ENCODE peak calls at places on chromosomes 5 and 9, in nine cellular contexts. One of them, this sample, is unnamed.
A peak's percentile ranks its signal among the peaks of the same experiment; 100 is the strongest.

GRCh38 chr9:95120781-95121370 is 196.6 kb downstream of the FANCC start:
- DNase-seq in cardiac fibroblast: no peak
- DNase-seq in stimulated activated CD8-positive, alpha-beta memory T cell treated with anti-CD3 and anti-CD28 coated beads, Interleukin-2, amount 100 ng/mL, for 48 hours: no peak
- DNase-seq in T-helper 1 cell: no peak
- DNase-seq in EL: no peak
- DNase-seq in PC-3: no peak
- DNase-seq in BJ: no peak
- DNase-seq in neural progenitor cell: no peak
- DNase-seq in stimulated activated CD4-positive, alpha-beta T cell treated with anti-CD3 and anti-CD28 coated beads, Interleukin-2, amount 100 ng/mL, for 48 hours: no peak
- DNase-seq in this sample: no peak

GRCh38 chr9:7216004-7216821 is 458.4 kb downstream of the KDM4C start:
- DNase-seq in cardiac fibroblast: peak; percentile 58
- DNase-seq in stimulated activated CD8-positive, alpha-beta memory T cell treated with anti-CD3 and anti-CD28 coated beads, Interleukin-2, amount 100 ng/mL, for 48 hours: peak; percentile 8
- DNase-seq in T-helper 1 cell: peak; percentile 80
- DNase-seq in EL: no peak
- DNase-seq in PC-3: peak; percentile 56
- DNase-seq in BJ: no peak
- DNase-seq in neural progenitor cell: no peak
- DNase-seq in stimulated activated CD4-positive, alpha-beta T cell treated with anti-CD3 and anti-CD28 coated beads, Interleukin-2, amount 100 ng/mL, for 48 hours: no peak
- DNase-seq in this sample: no peak

GRCh38 chr5:160363122-160363521 is 7.3 kb downstream of the C1QTNF2 start:
- DNase-seq in cardiac fibroblast: no peak
- DNase-seq in stimulated activated CD8-positive, alpha-beta memory T cell treated with anti-CD3 and anti-CD28 coated beads, Interleukin-2, amount 100 ng/mL, for 48 hours: no peak
- DNase-seq in T-helper 1 cell: no peak
- DNase-seq in EL: no peak
- DNase-seq in PC-3: no peak
- DNase-seq in BJ: no peak
- DNase-seq in neural progenitor cell: no peak
- DNase-seq in stimulated activated CD4-positive, alpha-beta T cell treated with anti-CD3 and anti-CD28 coated beads, Interleukin-2, amount 100 ng/mL, for 48 hours: no peak
- DNase-seq in this sample: no peak

GRCh38 chr9:112063151-112063550 is 111.9 kb downstream of the SUSD1 start:
- DNase-seq in cardiac fibroblast: peak; percentile 58
- DNase-seq in stimulated activated CD8-positive, alpha-beta memory T cell treated with anti-CD3 and anti-CD28 coated beads, Interleukin-2, amount 100 ng/mL, for 48 hours: no peak
- DNase-seq in T-helper 1 cell: no peak
- DNase-seq in EL: no peak
- DNase-seq in PC-3: no peak
- DNase-seq in BJ: peak; percentile 65
- DNase-seq in neural progenitor cell: no peak
- DNase-seq in stimulated activated CD4-positive, alpha-beta T cell treated with anti-CD3 and anti-CD28 coated beads, Interleukin-2, amount 100 ng/mL, for 48 hours: no peak
- DNase-seq in this sample: no peak

GRCh38 chr5:177264178-177264577 is 39.3 kb downstream of the RAB24 start:
- DNase-seq in cardiac fibroblast: no peak
- DNase-seq in stimulated activated CD8-positive, alpha-beta memory T cell treated with anti-CD3 and anti-CD28 coated beads, Interleukin-2, amount 100 ng/mL, for 48 hours: no peak
- DNase-seq in T-helper 1 cell: no peak
- DNase-seq in EL: no peak
- DNase-seq in PC-3: no peak
- DNase-seq in BJ: no peak
- DNase-seq in neural progenitor cell: no peak
- DNase-seq in stimulated activated CD4-positive, alpha-beta T cell treated with anti-CD3 and anti-CD28 coated beads, Interleukin-2, amount 100 ng/mL, for 48 hours: no peak
- DNase-seq in this sample: no peak

GRCh38 chr5:141489841-141490240 is 960 bp downstream of the PCDHGC5 start:
- DNase-seq in cardiac fibroblast: no peak
- DNase-seq in stimulated activated CD8-positive, alpha-beta memory T cell treated with anti-CD3 and anti-CD28 coated beads, Interleukin-2, amount 100 ng/mL, for 48 hours: no peak
- DNase-seq in T-helper 1 cell: no peak
- DNase-seq in EL: no peak
- DNase-seq in PC-3: no peak
- DNase-seq in BJ: no peak
- DNase-seq in neural progenitor cell: no peak
- DNase-seq in stimulated activated CD4-positive, alpha-beta T cell treated with anti-CD3 and anti-CD28 coated beads, Interleukin-2, amount 100 ng/mL, for 48 hours: no peak
- DNase-seq in this sample: no peak

GRCh38 chr9:134688661-134689319 is 47.2 kb downstream of the COL5A1 start:
- DNase-seq in cardiac fibroblast: no peak
- DNase-seq in stimulated activated CD8-positive, alpha-beta memory T cell treated with anti-CD3 and anti-CD28 coated beads, Interleukin-2, amount 100 ng/mL, for 48 hours: no peak
- DNase-seq in T-helper 1 cell: no peak
- DNase-seq in EL: no peak
- DNase-seq in PC-3: no peak
- DNase-seq in BJ: no peak
- DNase-seq in neural progenitor cell: no peak
- DNase-seq in stimulated activated CD4-positive, alpha-beta T cell treated with anti-CD3 and anti-CD28 coated beads, Interleukin-2, amount 100 ng/mL, for 48 hours: no peak
- DNase-seq in this sample: no peak

GRCh38 chr5:139636975-139637408 is 11.2 kb upstream of the CXXC5 start:
- DNase-seq in cardiac fibroblast: no peak
- DNase-seq in stimulated activated CD8-positive, alpha-beta memory T cell treated with anti-CD3 and anti-CD28 coated beads, Interleukin-2, amount 100 ng/mL, for 48 hours: no peak
- DNase-seq in T-helper 1 cell: peak; percentile 88
- DNase-seq in EL: peak; percentile 51
- DNase-seq in PC-3: peak; percentile 42
- DNase-seq in BJ: no peak
- DNase-seq in neural progenitor cell: no peak
- DNase-seq in stimulated activated CD4-positive, alpha-beta T cell treated with anti-CD3 and anti-CD28 coated beads, Interleukin-2, amount 100 ng/mL, for 48 hours: no peak
- DNase-seq in this sample: no peak

GRCh38 chr9:105858284-105858683 is 163.9 kb downstream of the TMEM38B start:
- DNase-seq in cardiac fibroblast: no peak
- DNase-seq in stimulated activated CD8-positive, alpha-beta memory T cell treated with anti-CD3 and anti-CD28 coated beads, Interleukin-2, amount 100 ng/mL, for 48 hours: no peak
- DNase-seq in T-helper 1 cell: peak; percentile 20
- DNase-seq in EL: no peak
- DNase-seq in PC-3: no peak
- DNase-seq in BJ: no peak
- DNase-seq in neural progenitor cell: no peak
- DNase-seq in stimulated activated CD4-positive, alpha-beta T cell treated with anti-CD3 and anti-CD28 coated beads, Interleukin-2, amount 100 ng/mL, for 48 hours: no peak
- DNase-seq in this sample: no peak

GRCh38 chr5:73030995-73031394 is 75.2 kb downstream of the FCHO2 start:
- DNase-seq in cardiac fibroblast: peak; percentile 70
- DNase-seq in stimulated activated CD8-positive, alpha-beta memory T cell treated with anti-CD3 and anti-CD28 coated beads, Interleukin-2, amount 100 ng/mL, for 48 hours: no peak
- DNase-seq in T-helper 1 cell: no peak
- DNase-seq in EL: peak; percentile 93
- DNase-seq in PC-3: peak; percentile 75
- DNase-seq in BJ: peak; percentile 74
- DNase-seq in neural progenitor cell: peak; percentile 53
- DNase-seq in stimulated activated CD4-positive, alpha-beta T cell treated with anti-CD3 and anti-CD28 coated beads, Interleukin-2, amount 100 ng/mL, for 48 hours: no peak
- DNase-seq in this sample: no peak

GRCh38 chr5:92838253-92838652 is 742.8 kb downstream of the NR2F1-AS1 start:
- DNase-seq in cardiac fibroblast: peak; percentile 12
- DNase-seq in stimulated activated CD8-positive, alpha-beta memory T cell treated with anti-CD3 and anti-CD28 coated beads, Interleukin-2, amount 100 ng/mL, for 48 hours: no peak
- DNase-seq in T-helper 1 cell: no peak
- DNase-seq in EL: peak; percentile 10
- DNase-seq in PC-3: peak; percentile 52
- DNase-seq in BJ: no peak
- DNase-seq in neural progenitor cell: peak; percentile 34
- DNase-seq in stimulated activated CD4-positive, alpha-beta T cell treated with anti-CD3 and anti-CD28 coated beads, Interleukin-2, amount 100 ng/mL, for 48 hours: no peak
- DNase-seq in this sample: no peak

GRCh38 chr9:85603920-85604319 is 137.8 kb downstream of the AGTPBP1 start:
- DNase-seq in cardiac fibroblast: no peak
- DNase-seq in stimulated activated CD8-positive, alpha-beta memory T cell treated with anti-CD3 and anti-CD28 coated beads, Interleukin-2, amount 100 ng/mL, for 48 hours: no peak
- DNase-seq in T-helper 1 cell: no peak
- DNase-seq in EL: no peak
- DNase-seq in PC-3: no peak
- DNase-seq in BJ: no peak
- DNase-seq in neural progenitor cell: no peak
- DNase-seq in stimulated activated CD4-positive, alpha-beta T cell treated with anti-CD3 and anti-CD28 coated beads, Interleukin-2, amount 100 ng/mL, for 48 hours: no peak
- DNase-seq in this sample: no peak

GRCh38 chr9:38057416-38058195 is 11.4 kb downstream of the SHB start:
- DNase-seq in cardiac fibroblast: no peak
- DNase-seq in stimulated activated CD8-positive, alpha-beta memory T cell treated with anti-CD3 and anti-CD28 coated beads, Interleukin-2, amount 100 ng/mL, for 48 hours: no peak
- DNase-seq in T-helper 1 cell: no peak
- DNase-seq in EL: no peak
- DNase-seq in PC-3: no peak
- DNase-seq in BJ: no peak
- DNase-seq in neural progenitor cell: peak; percentile 44
- DNase-seq in stimulated activated CD4-positive, alpha-beta T cell treated with anti-CD3 and anti-CD28 coated beads, Interleukin-2, amount 100 ng/mL, for 48 hours: no peak
- DNase-seq in this sample: no peak

GRCh38 chr5:1793301-1793740 is 6.3 kb downstream of the MRPL36 start:
- DNase-seq in cardiac fibroblast: peak; percentile 65
- DNase-seq in stimulated activated CD8-positive, alpha-beta memory T cell treated with anti-CD3 and anti-CD28 coated beads, Interleukin-2, amount 100 ng/mL, for 48 hours: no peak
- DNase-seq in T-helper 1 cell: peak; percentile 18
- DNase-seq in EL: peak; percentile 19
- DNase-seq in PC-3: no peak
- DNase-seq in BJ: no peak
- DNase-seq in neural progenitor cell: no peak
- DNase-seq in stimulated activated CD4-positive, alpha-beta T cell treated with anti-CD3 and anti-CD28 coated beads, Interleukin-2, amount 100 ng/mL, for 48 hours: peak; percentile 43
- DNase-seq in this sample: no peak

GRCh38 chr9:113543286-113544000 is 79.9 kb downstream of the RGS3 start:
- DNase-seq in cardiac fibroblast: no peak
- DNase-seq in stimulated activated CD8-positive, alpha-beta memory T cell treated with anti-CD3 and anti-CD28 coated beads, Interleukin-2, amount 100 ng/mL, for 48 hours: no peak
- DNase-seq in T-helper 1 cell: no peak
- DNase-seq in EL: no peak
- DNase-seq in PC-3: no peak
- DNase-seq in BJ: no peak
- DNase-seq in neural progenitor cell: no peak
- DNase-seq in stimulated activated CD4-positive, alpha-beta T cell treated with anti-CD3 and anti-CD28 coated beads, Interleukin-2, amount 100 ng/mL, for 48 hours: no peak
- DNase-seq in this sample: no peak

This sample was measured in GM12892.